ENCODE peak calls at places on chromosome X, in five cellular contexts. E, Y, U, D and A are unnamed samples.

GRCh38 chrX:150902434-150903109 is 4.1 kb upstream of the CD99L2 start:
- DNase-seq in Y (no peak), U (no peak), E (peak; percentile 52), D (no peak), A (peak; percentile 3)

GRCh38 chrX:5681159-5681558 is 547.5 kb downstream of the NLGN4X start:
- DNase-seq in U (peak; percentile 32), D (no peak), Y (peak; percentile 28), E (no peak), A (no peak)

GRCh38 chrX:2572740-2573139 is 72.0 kb upstream of the DHRSX start:
- DNase-seq in D (no peak), E (no peak), Y (peak; percentile 53), U (no peak), A (no peak)

GRCh38 chrX:46673596-46673995 is 85.3 kb downstream of the SLC9A7 start:
- DNase-seq in U (no peak), Y (no peak), E (no peak), D (no peak), A (no peak)

GRCh38 chrX:21666679-21667078 is 8.5 kb upstream of the KLHL34 start:
- DNase-seq in Y (peak; percentile 65), D (no peak), U (peak; percentile 2), E (no peak), A (no peak)

GRCh38 chrX:16319929-16320328 is 152.6 kb downstream of the MAGEB17 start:
- DNase-seq in U (no peak), D (no peak), Y (no peak), E (no peak), A (no peak)

GRCh38 chrX:1592128-1592862 is 891 bp downstream of the AKAP17A start:
- DNase-seq in U (peak; percentile 43), Y (peak; percentile 29), E (peak; percentile 54), D (peak; percentile 26), A (no peak)

GRCh38 chrX:153871451-153871850 is 14.5 kb downstream of the L1CAM start:
- DNase-seq in Y (no peak), D (no peak), U (no peak), E (no peak), A (no peak)

GRCh38 chrX:2536974-2537373 is 36.2 kb upstream of the DHRSX start:
- DNase-seq in U (no peak), D (no peak), E (no peak), Y (no peak), A (no peak)

GRCh38 chrX:119686087-119686639 is 6.8 kb downstream of the SEPTIN6 start:
- DNase-seq in Y (no peak), E (peak; percentile 47), U (no peak), D (no peak), A (peak; percentile 53)

GRCh38 chrX:2500681-2501151 is at the start of the genes DHRSX and ZBED1:
- DNase-seq in D (peak; percentile 51), Y (peak; percentile 68), U (no peak), E (no peak), A (no peak)

GRCh38 chrX:3712870-3713224 is 602 bp downstream of the PRKX start:
- DNase-seq in E (no peak), Y (no peak), D (no peak), U (no peak), A (peak; percentile 69)

GRCh38 chrX:101617211-101618191 is at the start of gene ARMCX6:
- DNase-seq in Y (peak; percentile 85), E (peak; percentile 73), D (peak; percentile 75), U (peak; percentile 46), A (peak; percentile 84)

GRCh38 chrX:140602140-140602539 is 97.3 kb upstream of the SOX3 start:
- DNase-seq in Y (no peak), D (no peak), E (no peak), U (no peak), A (no peak)

GRCh38 chrX:104922206-104922621 is 298.3 kb downstream of the TEX13A start:
- DNase-seq in E (peak; percentile 73), D (peak; percentile 75), Y (peak; percentile 73), U (peak; percentile 58), A (peak; percentile 57)

GRCh38 chrX:112968351-112969133 is 127.9 kb upstream of the AMOT start:
- DNase-seq in U (peak; percentile 8), E (no peak), Y (peak; percentile 19), D (no peak), A (no peak)

GRCh38 chrX:118773782-118774181 is 46.4 kb downstream of the IL13RA1 start:
- DNase-seq in Y (no peak), D (peak; percentile 37), U (peak; percentile 88), E (no peak), A (no peak)

GRCh38 chrX:41889317-41890025 is 33.9 kb downstream of the CASK start:
- DNase-seq in U (peak; percentile 39), D (no peak), Y (peak; percentile 23), E (no peak), A (no peak)

GRCh38 chrX:126237524-126237923 is 71.4 kb upstream of the DCAF12L2 start:
- DNase-seq in E (no peak), Y (no peak), D (no peak), U (no peak), A (no peak)

GRCh38 chrX:153470411-153471363 is at the start of gene HAUS7:
- DNase-seq in D (peak; percentile 86), U (peak; percentile 82), Y (peak; percentile 94), E (peak; percentile 94), A (peak; percentile 86)

GRCh38 chrX:23634181-23634580 is 33.1 kb upstream of the PRDX4 start:
- DNase-seq in U (peak; percentile 5), Y (peak; percentile 17), D (no peak), E (no peak), A (no peak)

GRCh38 chrX:31154941-31155340 is 83.1 kb upstream of the FTHL17 start:
- DNase-seq in Y (no peak), E (no peak), D (no peak), U (no peak), A (no peak)

GRCh38 chrX:21738950-21739287 is 19.0 kb downstream of the SMPX start:
- DNase-seq in D (no peak), U (no peak), E (no peak), Y (no peak), A (no peak)

GRCh38 chrX:5054852-5055251 is 1173.8 kb downstream of the NLGN4X start:
- DNase-seq in D (no peak), E (no peak), U (no peak), Y (no peak), A (no peak)

GRCh38 chrX:129654652-129655546 is at the start of gene APLN:
- DNase-seq in E (peak; percentile 56), U (peak; percentile 30), Y (peak; percentile 58), D (peak; percentile 27), A (peak; percentile 73)

GRCh38 chrX:22952011-22952410 is 47.7 kb upstream of the DDX53 start:
- DNase-seq in D (no peak), Y (peak; percentile 50), E (no peak), U (no peak), A (no peak)

GRCh38 chrX:46819136-46819535 is 17.7 kb upstream of the RP2 start:
- DNase-seq in D (no peak), U (peak; percentile 45), Y (no peak), E (no peak), A (no peak)

GRCh38 chrX:94722578-94722977 is 1048.6 kb downstream of the FAM133A start:
- DNase-seq in D (no peak), E (no peak), Y (no peak), U (no peak), A (no peak)

GRCh38 chrX:119495734-119496520 is 27.7 kb downstream of the SLC25A5 start:
- DNase-seq in E (no peak), U (no peak), D (no peak), Y (no peak), A (no peak)

GRCh38 chrX:79065696-79066095 is 78.8 kb upstream of the GPR174 start:
- DNase-seq in D (no peak), Y (no peak), E (no peak), U (no peak), A (no peak)

GRCh38 chrX:14030248-14030592 is 528 bp upstream of the GEMIN8 start:
- DNase-seq in E (no peak), U (peak; percentile 46), Y (peak; percentile 29), D (no peak), A (no peak)

GRCh38 chrX:123920065-123920785 is 41.3 kb upstream of the STAG2 start:
- DNase-seq in U (peak; percentile 63), D (no peak), E (no peak), Y (peak; percentile 59), A (no peak)

GRCh38 chrX:108734426-108734825 is 1.9 kb downstream of the IRS4 start:
- DNase-seq in D (no peak), E (no peak), U (no peak), Y (no peak), A (peak; percentile 3)

GRCh38 chrX:17622331-17622730 is 115.0 kb upstream of the SCML1 start:
- DNase-seq in U (no peak), D (no peak), Y (no peak), E (no peak), A (no peak)

GRCh38 chrX:8025705-8026104 is 98.5 kb upstream of the PNPLA4 start:
- DNase-seq in U (no peak), D (no peak), Y (no peak), E (no peak), A (no peak)